ENCODE peak calls at places on chromosomes 4 and X, in five cellular contexts. S is A673, W is heart left ventricle, H is substantia nigra, R is tibial nerve. K is an unnamed sample.

GRCh38 chr4:107853444-107854325 is 29.0 kb downstream of the SGMS2 start:
- DNase-seq in S (no peak), R (no peak), H (no peak), W (no peak), K (no peak)

GRCh38 chr4:158760866-158761265 is 8.0 kb upstream of the FNIP2 start:
- DNase-seq in W (no peak), R (no peak), S (no peak), H (no peak), K (no peak)

GRCh38 chrX:97987979-97988378 is 1104.3 kb downstream of the RPA4 start:
- DNase-seq in R (no peak), H (no peak), W (no peak), S (no peak), K (no peak)

GRCh38 chrX:134713618-134714107 is 55.4 kb upstream of the PLAC1 start:
- DNase-seq in W (no peak), S (no peak), H (no peak), R (no peak), K (no peak)

GRCh38 chrX:48938721-48939416 is 18.5 kb downstream of the OTUD5 start:
- DNase-seq in R (no peak), H (no peak), W (no peak), S (no peak), K (no peak)

GRCh38 chr4:7242766-7243165 is 50.4 kb downstream of the SORCS2 start:
- DNase-seq in H (no peak), R (no peak), S (no peak), W (no peak), K (no peak)

GRCh38 chrX:105872921-105873320 is 50.6 kb downstream of the NRK start:
- DNase-seq in S (no peak), H (no peak), W (peak), R (no peak), K (no peak)

GRCh38 chr4:101956068-101956805 is 165.7 kb downstream of the BANK1 start:
- DNase-seq in W (no peak), S (no peak), H (no peak), R (no peak), K (no peak)

GRCh38 chr4:40563401-40563800 is 66.3 kb downstream of the RBM47 start:
- DNase-seq in S (no peak), H (no peak), W (no peak), R (no peak), K (no peak)

GRCh38 chrX:77087529-77088169 is 359.5 kb upstream of the FGF16 start:
- DNase-seq in H (no peak), S (no peak), W (peak), R (peak), K (peak)

GRCh38 chrX:120120223-120120622 is 4.5 kb upstream of the RHOXF1 start:
- DNase-seq in S (no peak), W (no peak), H (no peak), R (no peak), K (no peak)

GRCh38 chr4:40228497-40229365 is 31.9 kb downstream of the RHOH start:
- DNase-seq in H (no peak), W (no peak), S (no peak), R (no peak), K (no peak)

GRCh38 chr4:15729910-15730533 is 27.2 kb downstream of the BST1 start:
- DNase-seq in S (peak), W (peak), R (no peak), H (peak), K (no peak)

GRCh38 chr4:84379881-84380618 is 119.0 kb downstream of the NKX6-1 start:
- DNase-seq in W (no peak), H (no peak), R (no peak), S (peak), K (no peak)

GRCh38 chrX:39518451-39519212 is 579.1 kb downstream of the BCOR start:
- DNase-seq in W (peak), R (no peak), S (no peak), H (peak), K (peak)

GRCh38 chr4:76420901-76421581 is at the start of gene CCDC158:
- DNase-seq in W (no peak), H (no peak), R (no peak), S (no peak), K (peak)

GRCh38 chrX:46579250-46579649 is 5.7 kb downstream of the CHST7 start:
- DNase-seq in R (no peak), H (no peak), W (no peak), S (no peak), K (no peak)

GRCh38 chrX:46582964-46583363 is 9.4 kb downstream of the CHST7 start:
- DNase-seq in S (peak), R (no peak), W (no peak), H (no peak), K (no peak)

GRCh38 chrX:46580613-46581012 is 7.0 kb downstream of the CHST7 start:
- DNase-seq in W (no peak), R (no peak), S (no peak), H (no peak), K (no peak)

GRCh38 chrX:46587158-46587557 is 13.6 kb downstream of the CHST7 start:
- DNase-seq in S (peak), W (no peak), R (no peak), H (no peak), K (no peak)

GRCh38 chrX:46582325-46582724 is 8.8 kb downstream of the CHST7 start:
- DNase-seq in H (no peak), W (no peak), S (no peak), R (no peak), K (no peak)
- H3K27ac ChIP-seq in H (no peak), W (peak), S (peak), R (peak), K (peak)

GRCh38 chr4:182914357-182914756 is 2.8 kb downstream of the DCTD start:
- DNase-seq in R (no peak), H (no peak), W (no peak), S (no peak), K (no peak)

GRCh38 chr4:182918044-182918607 is 940 bp upstream of the DCTD start:
- DNase-seq in H (no peak), R (no peak), W (no peak), S (no peak), K (no peak)

GRCh38 chr4:182917182-182918043 is at the start of gene DCTD:
- DNase-seq in H (peak), S (peak), R (peak), W (peak), K (peak)

GRCh38 chr4:182918791-182919302 is 1.7 kb upstream of the DCTD start:
- DNase-seq in R (no peak), W (no peak), H (no peak), S (no peak), K (no peak)

GRCh38 chr4:182916483-182917181 is 554 bp downstream of the DCTD start:
- DNase-seq in H (peak), R (peak), W (peak), S (peak), K (peak)
- H3K27ac ChIP-seq in H (peak), R (peak), W (peak), S (peak), K (peak)

GRCh38 chr4:26412381-26413372 is 77.6 kb downstream of the CCKAR start:
- DNase-seq in S (no peak), R (no peak), W (peak), H (peak), K (no peak)
- H3K27ac ChIP-seq in S (no peak), R (no peak), W (peak), H (no peak), K (peak)

DNA sequence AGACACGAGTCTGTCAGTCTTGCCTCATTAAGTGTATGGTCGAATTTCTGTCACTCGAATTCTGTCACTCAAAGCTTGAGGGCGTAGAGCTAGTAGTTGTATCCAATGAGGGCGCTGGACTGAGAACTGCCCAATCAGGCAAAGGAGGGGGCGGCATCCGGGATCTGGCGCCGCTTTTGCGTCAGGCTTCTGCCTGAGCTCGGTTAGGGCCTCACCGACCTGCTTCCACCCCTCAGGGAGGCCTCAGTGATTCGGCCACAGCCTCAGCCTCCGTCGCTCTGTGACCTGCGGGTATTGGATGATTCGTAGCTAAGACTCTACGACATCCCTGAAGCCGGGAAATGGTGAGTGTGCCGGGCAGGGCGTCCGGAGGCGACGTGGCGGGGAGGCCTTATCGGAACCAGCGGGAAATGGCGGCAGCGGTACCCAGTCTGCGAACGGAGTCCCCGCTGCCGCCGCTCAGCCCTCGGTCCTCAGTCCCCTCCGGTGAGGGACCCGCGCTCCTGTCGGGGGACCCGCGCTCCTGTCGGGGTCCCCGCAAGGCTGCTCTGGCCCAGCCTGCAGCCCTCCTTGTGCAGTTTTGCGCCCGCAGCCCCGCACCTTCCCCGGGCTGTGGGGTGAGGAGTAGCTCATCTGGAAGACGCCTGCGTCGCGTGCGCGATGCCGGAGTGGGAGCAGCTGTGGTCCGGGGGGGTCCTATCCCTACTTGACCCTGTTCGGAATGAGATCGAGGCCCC is 88.3 kb downstream of the ZNF718 start:
- DNase-seq in S (peak), R (no peak), H (peak), W (peak), K (peak)
- H3K27ac ChIP-seq in S (peak), R (no peak), H (no peak), W (peak), K (peak)

GRCh38 chr4:127852661-127853060 is 28.0 kb upstream of the PLK4 start:
- DNase-seq in R (no peak), W (no peak), S (no peak), H (no peak), K (no peak)

GRCh38 chr4:127857641-127858040 is 23.1 kb upstream of the PLK4 start:
- DNase-seq in R (no peak), S (no peak), H (no peak), W (no peak), K (no peak)

GRCh38 chr4:127856485-127857447 is 23.9 kb upstream of the PLK4 start:
- DNase-seq in W (no peak), S (peak), H (no peak), R (no peak), K (no peak)
- H3K27ac ChIP-seq in W (no peak), S (no peak), H (no peak), R (no peak), K (no peak)

DNA sequence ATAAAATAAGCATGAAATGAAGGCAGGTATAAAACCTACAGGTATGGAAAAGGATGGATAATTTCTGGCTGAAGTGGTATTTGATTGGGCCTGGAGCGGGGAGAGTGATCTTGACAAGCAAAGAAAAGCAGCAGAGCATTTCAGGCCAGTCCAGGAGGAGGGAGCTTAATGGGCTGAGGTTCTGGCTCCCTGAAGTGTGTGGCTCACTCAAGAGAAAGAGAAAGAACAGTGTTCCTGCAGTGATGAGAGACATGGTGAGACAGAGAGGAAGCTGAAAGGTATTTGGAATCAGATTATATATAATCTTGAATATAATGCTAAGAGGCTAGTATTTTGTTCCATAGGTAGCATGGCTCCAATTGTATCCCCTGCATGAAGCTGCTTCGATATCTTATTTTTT is 153.5 kb downstream of the MGST2 start:
- DNase-seq in R (no peak), H (no peak), S (no peak), W (no peak), K (no peak)
- H3K27ac ChIP-seq in R (no peak), H (no peak), S (no peak), W (peak), K (no peak)

GRCh38 chr4:98565646-98566403 is 92.6 kb downstream of the TSPAN5 start:
- DNase-seq in S (no peak), W (no peak), R (no peak), H (no peak), K (no peak)
- H3K27ac ChIP-seq in S (no peak), W (peak), R (peak), H (peak), K (no peak)

DNA sequence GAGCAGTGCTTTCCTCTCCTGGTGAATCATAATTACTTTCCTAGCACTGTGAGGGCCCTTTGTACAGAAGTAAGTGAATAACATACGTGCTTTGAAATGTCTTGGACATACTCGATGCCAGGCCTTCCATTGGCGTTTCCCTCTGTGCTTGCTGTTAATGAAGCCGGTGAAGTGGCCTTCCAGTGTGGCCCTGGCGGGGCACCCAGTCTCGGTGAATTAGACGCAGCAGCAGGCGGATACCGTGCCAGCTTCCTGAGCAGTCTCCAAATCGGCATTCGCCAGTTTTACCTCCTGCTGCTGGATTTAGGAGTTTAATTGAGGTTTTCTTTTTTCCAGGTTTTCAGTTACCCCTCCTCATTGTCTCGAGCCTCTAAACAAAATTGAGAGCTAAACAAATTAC is 132.3 kb downstream of the HMX1 start:
- DNase-seq in R (no peak), W (no peak), S (no peak), H (no peak), K (no peak)
- H3K27ac ChIP-seq in R (no peak), W (no peak), S (no peak), H (no peak), K (no peak)

GRCh38 chr4:1467581-1468458 is 61.6 kb upstream of the NKX1-1 start:
- DNase-seq in W (no peak), H (no peak), S (no peak), R (no peak), K (no peak)

GRCh38 chr4:1470393-1470670 is 64.1 kb upstream of the NKX1-1 start:
- DNase-seq in W (no peak), S (no peak), H (no peak), R (no peak), K (no peak)

GRCh38 chr4:1470816-1471442 is 64.7 kb upstream of the NKX1-1 start:
- DNase-seq in S (no peak), W (no peak), R (no peak), H (no peak), K (peak)

GRCh38 chr4:1469596-1470392 is 63.6 kb upstream of the NKX1-1 start:
- DNase-seq in R (no peak), W (no peak), H (no peak), S (no peak), K (peak)

GRCh38 chr4:1469043-1469442 is 62.8 kb upstream of the NKX1-1 start:
- DNase-seq in W (no peak), S (no peak), H (no peak), R (no peak), K (no peak)
- H3K27ac ChIP-seq in W (no peak), S (no peak), H (no peak), R (no peak), K (no peak)

K was measured in tibial artery.